ENCODE peak calls at places on chromosomes 2 and 18, in nine cellular contexts. U is Peyer's patch, X is fibroblast of the aortic adventitia, M is heart right ventricle, C is AG04449, P is choroid plexus epithelial cell, E is AG09309, R is heart left ventricle, F is epithelial cell of esophagus. D is an unnamed sample.

GRCh38 chr2:45892236-45892701 is 240.8 kb downstream of the PRKCE start:
- DNase-seq in E (no peak), R (no peak), C (no peak), P (peak), F (no peak), M (no peak), X (no peak), U (no peak), D (no peak)

GRCh38 chr2:201628545-201628944 is 14.8 kb downstream of the TMEM237 start:
- DNase-seq in E (no peak), R (no peak), P (peak), M (no peak), X (no peak), C (no peak), U (no peak), F (no peak), D (peak)

GRCh38 chr2:85257359-85258193 is 70.2 kb downstream of the TGOLN2 start:
- DNase-seq in C (no peak), P (no peak), M (peak), X (no peak), U (no peak), E (no peak), F (no peak), R (no peak), D (no peak)

GRCh38 chr18:55778731-55779460 is 190.9 kb upstream of the TCF4 start:
- DNase-seq in E (no peak), C (no peak), P (no peak), M (peak), F (peak), X (no peak), R (no peak), U (no peak), D (no peak)

GRCh38 chr2:152344561-152345195 is 9.7 kb downstream of the FMNL2 start:
- DNase-seq in F (no peak), R (no peak), C (no peak), X (no peak), E (no peak), M (no peak), U (no peak), P (no peak), D (no peak)

GRCh38 chr2:424306-425172 is 136.6 kb upstream of the ALKAL2 start:
- DNase-seq in E (no peak), F (peak), U (no peak), M (no peak), X (no peak), R (no peak), C (no peak), P (peak), D (peak)

GRCh38 chr2:126898636-126899035 is at the start of gene TEX51:
- DNase-seq in U (peak), R (no peak), E (no peak), P (no peak), M (no peak), C (no peak), F (no peak), X (no peak), D (no peak)

GRCh38 chr2:30417253-30417652 is 29.8 kb upstream of the LCLAT1 start:
- DNase-seq in E (no peak), M (no peak), X (peak), F (peak), U (peak), C (no peak), P (peak), R (peak), D (no peak)

GRCh38 chr2:219631925-219632757 is 4.7 kb downstream of the SLC4A3 start:
- DNase-seq in U (peak), M (peak), R (no peak), F (no peak), C (no peak), P (no peak), X (no peak), E (no peak), D (no peak)

GRCh38 chr2:219630770-219631405 is 3.5 kb downstream of the SLC4A3 start:
- DNase-seq in E (no peak), C (no peak), P (no peak), X (no peak), R (peak), U (no peak), M (peak), F (no peak), D (no peak)

GRCh38 chr2:219632758-219633101 is 5.3 kb downstream of the SLC4A3 start:
- DNase-seq in R (no peak), M (peak), F (no peak), P (no peak), C (no peak), E (no peak), U (no peak), X (no peak), D (no peak)

GRCh38 chr2:219629976-219630695 is 2.7 kb downstream of the SLC4A3 start:
- DNase-seq in M (peak), P (no peak), F (no peak), X (peak), E (no peak), C (no peak), R (peak), U (no peak), D (no peak)

GRCh38 chr2:219631406-219631891 is 4.0 kb downstream of the SLC4A3 start:
- DNase-seq in U (no peak), X (no peak), F (no peak), P (no peak), R (peak), C (no peak), M (peak), E (no peak), D (no peak)
- H3K4me3 ChIP-seq in U (no peak), X (no peak), F (no peak), P (no peak), R (peak), C (no peak), M (peak), E (no peak), D (no peak)

DNA sequence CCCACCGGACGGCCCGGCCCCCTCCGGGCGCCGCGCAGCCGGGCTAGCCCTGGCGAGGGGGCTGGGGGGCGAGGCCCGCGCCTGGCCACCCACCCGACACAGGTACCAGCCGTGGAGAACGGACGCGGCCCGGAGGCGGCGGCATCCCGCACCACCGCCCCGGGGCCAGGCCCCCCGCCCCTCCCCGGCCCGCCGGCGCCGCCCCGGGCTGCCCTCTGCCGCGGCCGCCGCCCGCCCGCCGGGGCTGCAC is 405 bp downstream of the SOS1 start:
- DNase-seq in E (no peak), U (no peak), F (no peak), P (no peak), R (no peak), C (no peak), X (no peak), M (no peak), D (no peak)
- TF ChIP-seq CTCF in E (no peak), U (no peak), F (no peak), P (no peak), R (no peak), C (no peak), X (no peak), M (no peak), D (no peak)

DNA sequence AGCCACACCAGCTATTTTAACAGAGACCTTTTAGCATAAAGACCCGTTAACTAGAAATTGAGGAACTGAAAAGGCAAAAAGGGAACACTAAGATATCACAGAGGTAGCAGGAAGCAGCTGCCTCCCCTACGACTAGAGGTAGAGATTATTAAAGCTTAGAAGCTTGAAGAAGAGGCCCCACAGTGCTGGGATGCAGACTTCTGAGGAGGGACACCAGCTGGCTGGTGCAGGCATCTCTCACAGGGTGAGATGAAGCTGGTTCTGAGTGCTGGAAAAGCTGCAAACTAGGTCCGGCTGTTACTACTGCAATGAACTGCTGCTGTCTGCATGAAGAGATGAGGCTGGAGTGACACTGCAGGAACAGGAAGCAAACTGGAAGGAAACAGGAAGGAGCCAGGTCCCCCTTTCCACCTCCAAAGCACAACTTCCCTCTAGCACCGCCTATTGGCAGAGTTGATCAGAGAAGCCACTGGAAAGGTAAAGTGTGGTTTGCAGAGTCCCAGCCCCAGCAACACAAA is 61.2 kb upstream of the MRPS9 start:
- DNase-seq in X (no peak), E (no peak), P (no peak), U (peak), F (no peak), M (no peak), C (no peak), R (no peak), D (no peak)
- H3K4me3 ChIP-seq in X (no peak), E (no peak), P (no peak), U (no peak), F (no peak), M (no peak), C (no peak), R (no peak), D (no peak)

GRCh38 chr2:178404380-178404767 is 46.6 kb downstream of the PRKRA start:
- DNase-seq in P (peak), R (no peak), X (no peak), C (no peak), U (no peak), M (no peak), F (peak), E (peak), D (peak)

GRCh38 chr2:178409261-178409660 is 41.7 kb downstream of the PRKRA start:
- DNase-seq in E (no peak), M (no peak), R (no peak), P (no peak), U (no peak), X (no peak), C (no peak), F (no peak), D (no peak)

GRCh38 chr2:178401994-178402437 is 49.0 kb downstream of the PRKRA start:
- DNase-seq in X (no peak), R (no peak), C (no peak), F (no peak), U (no peak), E (no peak), M (no peak), P (no peak), D (no peak)

GRCh38 chr2:178403671-178404379 is 47.1 kb downstream of the PRKRA start:
- DNase-seq in P (no peak), X (no peak), F (no peak), E (no peak), R (no peak), M (no peak), C (no peak), U (no peak), D (no peak)
- TF ChIP-seq CTCF in P (no peak), X (no peak), F (no peak), E (no peak), R (no peak), M (no peak), C (no peak), U (no peak), D (no peak)

GRCh38 chr2:25387479-25388449 is 46.0 kb upstream of the DNMT3A start:
- DNase-seq in E (no peak), R (no peak), U (peak), M (no peak), P (no peak), F (no peak), X (no peak), C (no peak), D (no peak)

GRCh38 chr2:25389161-25389560 is 47.4 kb upstream of the DNMT3A start:
- DNase-seq in U (no peak), X (no peak), R (no peak), E (no peak), M (no peak), C (no peak), F (no peak), P (no peak), D (no peak)

GRCh38 chr2:25386662-25387478 is 45.1 kb upstream of the DNMT3A start:
- DNase-seq in E (no peak), M (no peak), X (no peak), C (no peak), P (no peak), R (no peak), U (peak), F (peak), D (no peak)

GRCh38 chr2:25383806-25384205 is 42.1 kb upstream of the DNMT3A start:
- DNase-seq in U (peak), P (no peak), R (no peak), F (no peak), M (no peak), X (no peak), C (no peak), E (no peak), D (no peak)

GRCh38 chr2:25388491-25388890 is 46.8 kb upstream of the DNMT3A start:
- DNase-seq in E (no peak), F (peak), C (no peak), R (no peak), M (no peak), X (no peak), U (no peak), P (no peak), D (no peak)
- H3K4me3 ChIP-seq in E (no peak), F (no peak), C (no peak), R (no peak), M (no peak), X (no peak), U (no peak), P (no peak), D (no peak)

GRCh38 chr18:75238100-75238499 is 27.5 kb downstream of the TSHZ1 start:
- DNase-seq in X (no peak), E (no peak), F (no peak), U (no peak), C (no peak), R (no peak), P (no peak), M (no peak), D (no peak)
- TF ChIP-seq CTCF in X (no peak), E (no peak), F (no peak), U (no peak), C (no peak), R (no peak), P (no peak), M (no peak), D (no peak)

GRCh38 chr2:170405326-170405725 is 227.4 kb downstream of the MYO3B start:
- DNase-seq in P (no peak), C (no peak), F (no peak), E (no peak), R (no peak), M (no peak), U (no peak), X (no peak), D (no peak)

GRCh38 chr2:170408461-170409163 is 230.7 kb downstream of the MYO3B start:
- DNase-seq in E (no peak), U (no peak), M (no peak), P (no peak), R (no peak), X (no peak), C (no peak), F (no peak), D (no peak)

GRCh38 chr2:170411660-170412059 is 233.7 kb downstream of the MYO3B start:
- DNase-seq in X (no peak), E (no peak), C (no peak), R (no peak), P (no peak), M (no peak), F (no peak), U (no peak), D (no peak)

GRCh38 chr2:170404846-170405245 is 226.9 kb downstream of the MYO3B start:
- DNase-seq in F (no peak), R (no peak), M (no peak), U (no peak), E (no peak), P (no peak), C (no peak), X (no peak), D (no peak)

DNA sequence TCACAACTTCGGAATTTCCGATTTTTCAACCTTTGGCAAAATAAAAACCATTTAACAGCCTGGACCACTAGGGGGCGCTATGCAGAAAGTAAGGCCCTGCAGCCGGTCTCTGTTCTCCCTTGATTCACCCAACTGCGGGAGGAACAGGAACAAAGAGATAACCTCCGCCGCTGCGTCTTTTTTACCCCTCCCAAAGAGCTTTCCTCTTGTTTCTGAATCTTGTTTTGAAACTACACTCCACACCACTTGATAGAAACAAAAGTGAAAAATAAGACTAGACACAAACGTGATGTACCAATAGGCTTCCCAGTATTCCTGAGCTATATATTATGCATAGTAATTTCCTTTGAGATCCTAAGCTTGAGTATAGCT is 231.2 kb downstream of the MYO3B start:
- DNase-seq in M (peak), C (no peak), F (peak), P (peak), E (peak), U (peak), X (peak), R (peak), D (peak)
- H3K4me3 ChIP-seq in M (no peak), C (no peak), F (no peak), P (no peak), E (no peak), U (no peak), X (peak), R (peak), D (no peak)

D was measured in astrocyte of the spinal cord.